ENCODE peak calls at places on chromosome 2, in eight cellular contexts. One of them, this sample, is unnamed.

GRCh38 chr2:137677466-137677865 is 286.8 kb upstream of the HNMT start:
- DNase-seq in HTR-8/SVneo: peak
- DNase-seq in cardiac fibroblast: peak
- DNase-seq in astrocyte of the spinal cord: no peak
- DNase-seq in BJ: no peak
- DNase-seq in posterior vena cava: no peak
- DNase-seq in stomach: no peak
- DNase-seq in stimulated activated naive CD8-positive, alpha-beta T cell treated with anti-CD3 and anti-CD28 coated beads, Interleukin-15, amount 100 ng/mL, for 72 hours: no peak
- DNase-seq in this sample: no peak

GRCh38 chr2:85754313-85755095 is 713 bp downstream of the ATOH8 start:
- DNase-seq in HTR-8/SVneo: peak
- DNase-seq in cardiac fibroblast: peak
- DNase-seq in astrocyte of the spinal cord: peak
- DNase-seq in BJ: no peak
- DNase-seq in posterior vena cava: peak
- DNase-seq in stomach: peak
- DNase-seq in stimulated activated naive CD8-positive, alpha-beta T cell treated with anti-CD3 and anti-CD28 coated beads, Interleukin-15, amount 100 ng/mL, for 72 hours: peak
- DNase-seq in this sample: no peak

GRCh38 chr2:130353291-130354134 is 2.3 kb upstream of the PTPN18 start:
- DNase-seq in HTR-8/SVneo: no peak
- DNase-seq in cardiac fibroblast: no peak
- DNase-seq in astrocyte of the spinal cord: no peak
- DNase-seq in BJ: no peak
- DNase-seq in posterior vena cava: no peak
- DNase-seq in stomach: no peak
- DNase-seq in stimulated activated naive CD8-positive, alpha-beta T cell treated with anti-CD3 and anti-CD28 coated beads, Interleukin-15, amount 100 ng/mL, for 72 hours: no peak
- DNase-seq in this sample: no peak

GRCh38 chr2:12493031-12493513 is 223.7 kb upstream of the TRIB2 start:
- DNase-seq in HTR-8/SVneo: peak
- DNase-seq in cardiac fibroblast: peak
- DNase-seq in astrocyte of the spinal cord: peak
- DNase-seq in BJ: no peak
- DNase-seq in posterior vena cava: no peak
- DNase-seq in stomach: no peak
- DNase-seq in stimulated activated naive CD8-positive, alpha-beta T cell treated with anti-CD3 and anti-CD28 coated beads, Interleukin-15, amount 100 ng/mL, for 72 hours: no peak
- DNase-seq in this sample: no peak

GRCh38 chr2:64696631-64697030 is 42.9 kb upstream of the SERTAD2 start:
- DNase-seq in HTR-8/SVneo: no peak
- DNase-seq in cardiac fibroblast: no peak
- DNase-seq in astrocyte of the spinal cord: no peak
- DNase-seq in BJ: no peak
- DNase-seq in posterior vena cava: no peak
- DNase-seq in stomach: no peak
- DNase-seq in stimulated activated naive CD8-positive, alpha-beta T cell treated with anti-CD3 and anti-CD28 coated beads, Interleukin-15, amount 100 ng/mL, for 72 hours: no peak
- DNase-seq in this sample: no peak

GRCh38 chr2:38907242-38907641 is 17.6 kb downstream of the ARHGEF33 start:
- DNase-seq in HTR-8/SVneo: no peak
- DNase-seq in cardiac fibroblast: no peak
- DNase-seq in astrocyte of the spinal cord: no peak
- DNase-seq in BJ: no peak
- DNase-seq in posterior vena cava: no peak
- DNase-seq in stomach: no peak
- DNase-seq in stimulated activated naive CD8-positive, alpha-beta T cell treated with anti-CD3 and anti-CD28 coated beads, Interleukin-15, amount 100 ng/mL, for 72 hours: no peak
- DNase-seq in this sample: no peak

GRCh38 chr2:109372171-109372568 is 241.6 kb downstream of the SEPTIN10 start:
- DNase-seq in HTR-8/SVneo: no peak
- DNase-seq in cardiac fibroblast: no peak
- DNase-seq in astrocyte of the spinal cord: no peak
- DNase-seq in BJ: no peak
- DNase-seq in posterior vena cava: no peak
- DNase-seq in stomach: peak
- DNase-seq in stimulated activated naive CD8-positive, alpha-beta T cell treated with anti-CD3 and anti-CD28 coated beads, Interleukin-15, amount 100 ng/mL, for 72 hours: no peak
- DNase-seq in this sample: no peak

GRCh38 chr2:168703926-168704325 is 98.5 kb upstream of the NOSTRIN start:
- DNase-seq in HTR-8/SVneo: no peak
- DNase-seq in cardiac fibroblast: no peak
- DNase-seq in astrocyte of the spinal cord: no peak
- DNase-seq in BJ: no peak
- DNase-seq in posterior vena cava: no peak
- DNase-seq in stomach: no peak
- DNase-seq in stimulated activated naive CD8-positive, alpha-beta T cell treated with anti-CD3 and anti-CD28 coated beads, Interleukin-15, amount 100 ng/mL, for 72 hours: no peak
- DNase-seq in this sample: no peak

GRCh38 chr2:208072250-208072892 is 47.0 kb upstream of the PLEKHM3 start:
- DNase-seq in HTR-8/SVneo: peak
- DNase-seq in cardiac fibroblast: peak
- DNase-seq in astrocyte of the spinal cord: peak
- DNase-seq in BJ: no peak
- DNase-seq in posterior vena cava: no peak
- DNase-seq in stomach: peak
- DNase-seq in stimulated activated naive CD8-positive, alpha-beta T cell treated with anti-CD3 and anti-CD28 coated beads, Interleukin-15, amount 100 ng/mL, for 72 hours: peak
- DNase-seq in this sample: peak

GRCh38 chr2:132424526-132425121 is 8.0 kb downstream of the GPR39 start:
- DNase-seq in HTR-8/SVneo: no peak
- DNase-seq in cardiac fibroblast: peak
- DNase-seq in astrocyte of the spinal cord: peak
- DNase-seq in BJ: peak
- DNase-seq in posterior vena cava: peak
- DNase-seq in stomach: no peak
- DNase-seq in stimulated activated naive CD8-positive, alpha-beta T cell treated with anti-CD3 and anti-CD28 coated beads, Interleukin-15, amount 100 ng/mL, for 72 hours: no peak
- DNase-seq in this sample: no peak

GRCh38 chr2:53985646-53986045 is 14.9 kb upstream of the PSME4 start:
- DNase-seq in HTR-8/SVneo: no peak
- DNase-seq in cardiac fibroblast: no peak
- DNase-seq in astrocyte of the spinal cord: no peak
- DNase-seq in BJ: no peak
- DNase-seq in posterior vena cava: no peak
- DNase-seq in stomach: no peak
- DNase-seq in stimulated activated naive CD8-positive, alpha-beta T cell treated with anti-CD3 and anti-CD28 coated beads, Interleukin-15, amount 100 ng/mL, for 72 hours: no peak
- DNase-seq in this sample: no peak

GRCh38 chr2:33213648-33214047 is 262.8 kb upstream of the RASGRP3 start:
- DNase-seq in HTR-8/SVneo: no peak
- DNase-seq in cardiac fibroblast: peak
- DNase-seq in astrocyte of the spinal cord: peak
- DNase-seq in BJ: no peak
- DNase-seq in posterior vena cava: no peak
- DNase-seq in stomach: no peak
- DNase-seq in stimulated activated naive CD8-positive, alpha-beta T cell treated with anti-CD3 and anti-CD28 coated beads, Interleukin-15, amount 100 ng/mL, for 72 hours: no peak
- DNase-seq in this sample: no peak

GRCh38 chr2:159326569-159327255 is 40.2 kb upstream of the WDSUB1 start:
- DNase-seq in HTR-8/SVneo: no peak
- DNase-seq in cardiac fibroblast: peak
- DNase-seq in astrocyte of the spinal cord: peak
- DNase-seq in BJ: peak
- DNase-seq in posterior vena cava: no peak
- DNase-seq in stomach: no peak
- DNase-seq in stimulated activated naive CD8-positive, alpha-beta T cell treated with anti-CD3 and anti-CD28 coated beads, Interleukin-15, amount 100 ng/mL, for 72 hours: no peak
- DNase-seq in this sample: no peak

GRCh38 chr2:22942441-22942840 is 442.5 kb upstream of the KLHL29 start:
- DNase-seq in HTR-8/SVneo: no peak
- DNase-seq in cardiac fibroblast: no peak
- DNase-seq in astrocyte of the spinal cord: no peak
- DNase-seq in BJ: no peak
- DNase-seq in posterior vena cava: no peak
- DNase-seq in stomach: no peak
- DNase-seq in stimulated activated naive CD8-positive, alpha-beta T cell treated with anti-CD3 and anti-CD28 coated beads, Interleukin-15, amount 100 ng/mL, for 72 hours: no peak
- DNase-seq in this sample: no peak

GRCh38 chr2:141968377-141968920 is 162.4 kb downstream of the LRP1B start:
- DNase-seq in HTR-8/SVneo: no peak
- DNase-seq in cardiac fibroblast: peak
- DNase-seq in astrocyte of the spinal cord: peak
- DNase-seq in BJ: peak
- DNase-seq in posterior vena cava: no peak
- DNase-seq in stomach: no peak
- DNase-seq in stimulated activated naive CD8-positive, alpha-beta T cell treated with anti-CD3 and anti-CD28 coated beads, Interleukin-15, amount 100 ng/mL, for 72 hours: no peak
- DNase-seq in this sample: no peak

GRCh38 chr2:139271879-139272278 is 491.7 kb upstream of the NXPH2 start:
- DNase-seq in HTR-8/SVneo: no peak
- DNase-seq in cardiac fibroblast: no peak
- DNase-seq in astrocyte of the spinal cord: no peak
- DNase-seq in BJ: no peak
- DNase-seq in posterior vena cava: no peak
- DNase-seq in stomach: no peak
- DNase-seq in stimulated activated naive CD8-positive, alpha-beta T cell treated with anti-CD3 and anti-CD28 coated beads, Interleukin-15, amount 100 ng/mL, for 72 hours: no peak
- DNase-seq in this sample: no peak

GRCh38 chr2:74499269-74499939 is at the start of gene LBX2:
- DNase-seq in HTR-8/SVneo: no peak
- DNase-seq in cardiac fibroblast: peak
- DNase-seq in astrocyte of the spinal cord: peak
- DNase-seq in BJ: no peak
- DNase-seq in posterior vena cava: peak
- DNase-seq in stomach: no peak
- DNase-seq in stimulated activated naive CD8-positive, alpha-beta T cell treated with anti-CD3 and anti-CD28 coated beads, Interleukin-15, amount 100 ng/mL, for 72 hours: no peak
- DNase-seq in this sample: no peak

GRCh38 chr2:6793371-6793770 is 72.3 kb downstream of the CMPK2 start:
- DNase-seq in HTR-8/SVneo: no peak
- DNase-seq in cardiac fibroblast: no peak
- DNase-seq in astrocyte of the spinal cord: no peak
- DNase-seq in BJ: no peak
- DNase-seq in posterior vena cava: no peak
- DNase-seq in stomach: no peak
- DNase-seq in stimulated activated naive CD8-positive, alpha-beta T cell treated with anti-CD3 and anti-CD28 coated beads, Interleukin-15, amount 100 ng/mL, for 72 hours: no peak
- DNase-seq in this sample: no peak

GRCh38 chr2:20621366-20622295 is 29.3 kb downstream of the HS1BP3 start:
- DNase-seq in HTR-8/SVneo: no peak
- DNase-seq in cardiac fibroblast: no peak
- DNase-seq in astrocyte of the spinal cord: no peak
- DNase-seq in BJ: no peak
- DNase-seq in posterior vena cava: peak
- DNase-seq in stomach: peak
- DNase-seq in stimulated activated naive CD8-positive, alpha-beta T cell treated with anti-CD3 and anti-CD28 coated beads, Interleukin-15, amount 100 ng/mL, for 72 hours: no peak
- DNase-seq in this sample: no peak

GRCh38 chr2:216414772-216415319 is 2.6 kb downstream of the SMARCAL1 start:
- DNase-seq in HTR-8/SVneo: no peak
- DNase-seq in cardiac fibroblast: no peak
- DNase-seq in astrocyte of the spinal cord: no peak
- DNase-seq in BJ: no peak
- DNase-seq in posterior vena cava: no peak
- DNase-seq in stomach: no peak
- DNase-seq in stimulated activated naive CD8-positive, alpha-beta T cell treated with anti-CD3 and anti-CD28 coated beads, Interleukin-15, amount 100 ng/mL, for 72 hours: no peak
- DNase-seq in this sample: no peak

GRCh38 chr2:120393456-120393855 is 47.5 kb downstream of the INHBB start:
- DNase-seq in HTR-8/SVneo: no peak
- DNase-seq in cardiac fibroblast: no peak
- DNase-seq in astrocyte of the spinal cord: no peak
- DNase-seq in BJ: no peak
- DNase-seq in posterior vena cava: peak
- DNase-seq in stomach: peak
- DNase-seq in stimulated activated naive CD8-positive, alpha-beta T cell treated with anti-CD3 and anti-CD28 coated beads, Interleukin-15, amount 100 ng/mL, for 72 hours: no peak
- DNase-seq in this sample: no peak

GRCh38 chr2:119744335-119744939 is 15.3 kb upstream of the PTPN4 start:
- DNase-seq in HTR-8/SVneo: no peak
- DNase-seq in cardiac fibroblast: peak
- DNase-seq in astrocyte of the spinal cord: peak
- DNase-seq in BJ: no peak
- DNase-seq in posterior vena cava: no peak
- DNase-seq in stomach: peak
- DNase-seq in stimulated activated naive CD8-positive, alpha-beta T cell treated with anti-CD3 and anti-CD28 coated beads, Interleukin-15, amount 100 ng/mL, for 72 hours: no peak
- DNase-seq in this sample: no peak

GRCh38 chr2:160288324-160288723 is 88.3 kb upstream of the ITGB6 start:
- DNase-seq in HTR-8/SVneo: no peak
- DNase-seq in cardiac fibroblast: peak
- DNase-seq in astrocyte of the spinal cord: no peak
- DNase-seq in BJ: no peak
- DNase-seq in posterior vena cava: no peak
- DNase-seq in stomach: no peak
- DNase-seq in stimulated activated naive CD8-positive, alpha-beta T cell treated with anti-CD3 and anti-CD28 coated beads, Interleukin-15, amount 100 ng/mL, for 72 hours: no peak
- DNase-seq in this sample: no peak

GRCh38 chr2:109258905-109259540 is 130.0 kb downstream of the SH3RF3 start:
- DNase-seq in HTR-8/SVneo: no peak
- DNase-seq in cardiac fibroblast: no peak
- DNase-seq in astrocyte of the spinal cord: no peak
- DNase-seq in BJ: no peak
- DNase-seq in posterior vena cava: no peak
- DNase-seq in stomach: no peak
- DNase-seq in stimulated activated naive CD8-positive, alpha-beta T cell treated with anti-CD3 and anti-CD28 coated beads, Interleukin-15, amount 100 ng/mL, for 72 hours: no peak
- DNase-seq in this sample: no peak

GRCh38 chr2:101720732-101721131 is 23.2 kb downstream of the MAP4K4 start:
- DNase-seq in HTR-8/SVneo: no peak
- DNase-seq in cardiac fibroblast: peak
- DNase-seq in astrocyte of the spinal cord: no peak
- DNase-seq in BJ: no peak
- DNase-seq in posterior vena cava: no peak
- DNase-seq in stomach: no peak
- DNase-seq in stimulated activated naive CD8-positive, alpha-beta T cell treated with anti-CD3 and anti-CD28 coated beads, Interleukin-15, amount 100 ng/mL, for 72 hours: no peak
- DNase-seq in this sample: no peak

GRCh38 chr2:102139851-102140250 is 2.7 kb upstream of the IL1R1 start:
- DNase-seq in HTR-8/SVneo: no peak
- DNase-seq in cardiac fibroblast: no peak
- DNase-seq in astrocyte of the spinal cord: peak
- DNase-seq in BJ: no peak
- DNase-seq in posterior vena cava: no peak
- DNase-seq in stomach: no peak
- DNase-seq in stimulated activated naive CD8-positive, alpha-beta T cell treated with anti-CD3 and anti-CD28 coated beads, Interleukin-15, amount 100 ng/mL, for 72 hours: no peak
- DNase-seq in this sample: no peak

This sample was measured in NCI-H1048.